ENCODE peak calls at places on chromosomes 13 and 19, in four cellular contexts. Z is fibroblast of the conjunctiva, K is NCI-H774, E is colonic mucosa. P is an unnamed sample.

GRCh38 chr19:27736225-27736624 is 1476.7 kb downstream of the UQCRFS1 start:
- DNase-seq in Z (no peak), K (no peak), E (no peak), P (no peak)

GRCh38 chr19:21322528-21322927 is 6.7 kb downstream of the ZNF708 start:
- DNase-seq in Z (no peak), K (no peak), E (no peak), P (no peak)

GRCh38 chr13:103351035-103351828 is 285.0 kb upstream of the SLC10A2 start:
- DNase-seq in Z (no peak), K (no peak), E (no peak), P (no peak)

GRCh38 chr19:14120497-14120780 is 2.9 kb upstream of the PRKACA start:
- DNase-seq in Z (no peak), K (no peak), E (no peak), P (no peak)

GRCh38 chr19:56301152-56301551 is 13.5 kb downstream of the ZSCAN5A start:
- DNase-seq in Z (no peak), K (no peak), E (no peak), P (no peak)

GRCh38 chr19:38737297-38737865 is 6.9 kb downstream of the CAPN12 start:
- DNase-seq in Z (no peak), K (no peak), E (no peak), P (no peak)

GRCh38 chr13:90686438-90686837 is 661.0 kb upstream of the MIR17HG start:
- DNase-seq in Z (peak), K (no peak), E (no peak), P (no peak)

GRCh38 chr19:17302391-17303166 is 646 bp downstream of the ABHD8 start:
- DNase-seq in Z (no peak), K (no peak), E (no peak), P (no peak)

GRCh38 chr19:6092329-6093286 is 17.7 kb downstream of the RFX2 start:
- DNase-seq in Z (peak), K (peak), E (peak), P (peak)

GRCh38 chr19:43581467-43581866 is 5.9 kb downstream of the PINLYP start:
- DNase-seq in Z (no peak), K (no peak), E (no peak), P (no peak)

GRCh38 chr13:99600318-99600717 is 99.0 kb downstream of the TM9SF2 start:
- DNase-seq in Z (no peak), K (no peak), E (no peak), P (no peak)

GRCh38 chr19:16856091-16856490 is 26.9 kb downstream of the SIN3B start:
- DNase-seq in Z (no peak), K (no peak), E (no peak), P (no peak)

GRCh38 chr13:102369303-102369702 is 32.5 kb downstream of the FGF14 start:
- DNase-seq in Z (no peak), K (no peak), E (no peak), P (peak)

GRCh38 chr13:81017525-81018152 is 676.7 kb upstream of the SPRY2 start:
- DNase-seq in Z (peak), K (peak), E (no peak), P (peak)

GRCh38 chr13:111116830-111117229 is 1.7 kb downstream of the ARHGEF7 start:
- DNase-seq in Z (peak), K (no peak), E (no peak), P (no peak)

GRCh38 chr13:43544011-43544410 is 242.8 kb downstream of the ENOX1 start:
- DNase-seq in Z (no peak), K (no peak), E (no peak), P (no peak)

GRCh38 chr19:31139871-31140505 is 209.2 kb downstream of the TSHZ3 start:
- DNase-seq in Z (no peak), K (no peak), E (no peak), P (no peak)

GRCh38 chr13:30832845-30833332 is 73.2 kb upstream of the MEDAG start:
- DNase-seq in Z (no peak), K (peak), E (peak), P (peak)

GRCh38 chr19:15379996-15380647 is 535 bp upstream of the AKAP8 start:
- DNase-seq in Z (no peak), K (peak), E (peak), P (no peak)

GRCh38 chr13:37383856-37384255 is 214.7 kb downstream of the POSTN start:
- DNase-seq in Z (no peak), K (no peak), E (no peak), P (no peak)